ENCODE peak calls at places on chromosome 7, in six cellular contexts. One of them, this sample, is unnamed. For H3K9me3, the result is how much of the 10 kb centered on the place peaks cover.

GRCh38 chr7:29557954-29558353 is 5.7 kb upstream of the PRR15 start:
- DNase-seq in MM.1S: no peak
- DNase-seq in stomach: no peak
- DNase-seq in left ventricle myocardium inferior: no peak
- DNase-seq in kidney: no peak
- DNase-seq in CD4-positive, alpha-beta memory T cell: no peak
- DNase-seq in this sample: no peak

GRCh38 chr7:1054438-1055083 is 10.2 kb downstream of the GPR146 start:
- DNase-seq in MM.1S: no peak
- DNase-seq in stomach: no peak
- DNase-seq in left ventricle myocardium inferior: peak
- DNase-seq in kidney: peak
- DNase-seq in CD4-positive, alpha-beta memory T cell: no peak
- DNase-seq in this sample: no peak

GRCh38 chr7:96319444-96319843 is 2.5 kb downstream of the SLC25A13 start:
- DNase-seq in MM.1S: no peak
- DNase-seq in stomach: no peak
- DNase-seq in left ventricle myocardium inferior: no peak
- DNase-seq in kidney: no peak
- DNase-seq in CD4-positive, alpha-beta memory T cell: no peak
- DNase-seq in this sample: no peak

GRCh38 chr7:127437772-127438330 is 45.3 kb upstream of the ZNF800 start:
- DNase-seq in MM.1S: no peak
- DNase-seq in stomach: no peak
- DNase-seq in left ventricle myocardium inferior: no peak
- DNase-seq in kidney: no peak
- DNase-seq in CD4-positive, alpha-beta memory T cell: no peak
- DNase-seq in this sample: no peak

GRCh38 chr7:140235114-140235513 is 58.3 kb upstream of the KDM7A start:
- DNase-seq in MM.1S: no peak
- DNase-seq in stomach: no peak
- DNase-seq in left ventricle myocardium inferior: no peak
- DNase-seq in kidney: no peak
- DNase-seq in CD4-positive, alpha-beta memory T cell: no peak
- DNase-seq in this sample: no peak

GRCh38 chr7:45082031-45082830 is 6.5 kb downstream of the NACAD start:
- DNase-seq in MM.1S: no peak
- DNase-seq in stomach: no peak
- DNase-seq in left ventricle myocardium inferior: no peak
- DNase-seq in kidney: peak
- DNase-seq in CD4-positive, alpha-beta memory T cell: no peak
- DNase-seq in this sample: no peak

GRCh38 chr7:51244053-51244452 is 72.6 kb downstream of the COBL start:
- DNase-seq in MM.1S: no peak
- DNase-seq in stomach: no peak
- DNase-seq in left ventricle myocardium inferior: no peak
- DNase-seq in kidney: no peak
- DNase-seq in CD4-positive, alpha-beta memory T cell: no peak
- DNase-seq in this sample: no peak

GRCh38 chr7:79403879-79404278 is 49.6 kb downstream of the MAGI2 start:
- DNase-seq in MM.1S: no peak
- DNase-seq in stomach: no peak
- DNase-seq in left ventricle myocardium inferior: no peak
- DNase-seq in kidney: no peak
- DNase-seq in CD4-positive, alpha-beta memory T cell: no peak
- DNase-seq in this sample: no peak

GRCh38 chr7:31058122-31058521 is 6.0 kb downstream of the ADCYAP1R1 start:
- DNase-seq in MM.1S: no peak
- DNase-seq in stomach: no peak
- DNase-seq in left ventricle myocardium inferior: no peak
- DNase-seq in kidney: no peak
- DNase-seq in CD4-positive, alpha-beta memory T cell: no peak
- DNase-seq in this sample: no peak

GRCh38 chr7:142243823-142244222 is 14.0 kb downstream of the PRSS58 start:
- DNase-seq in MM.1S: no peak
- DNase-seq in stomach: no peak
- DNase-seq in left ventricle myocardium inferior: no peak
- DNase-seq in kidney: no peak
- DNase-seq in CD4-positive, alpha-beta memory T cell: no peak
- DNase-seq in this sample: no peak

GRCh38 chr7:100783804-100784203 is 43.5 kb downstream of the EPHB4 start:
- DNase-seq in MM.1S: no peak
- DNase-seq in stomach: no peak
- DNase-seq in left ventricle myocardium inferior: no peak
- DNase-seq in kidney: no peak
- DNase-seq in CD4-positive, alpha-beta memory T cell: no peak
- DNase-seq in this sample: no peak

GRCh38 chr7:47730135-47730534 is 148.2 kb upstream of the TNS3 start:
- DNase-seq in MM.1S: no peak
- DNase-seq in stomach: peak
- DNase-seq in left ventricle myocardium inferior: no peak
- DNase-seq in kidney: no peak
- DNase-seq in CD4-positive, alpha-beta memory T cell: no peak
- DNase-seq in this sample: no peak

GRCh38 chr7:100655908-100656674 is at the start of gene ACTL6B:
- DNase-seq in MM.1S: no peak
- DNase-seq in stomach: peak
- DNase-seq in left ventricle myocardium inferior: peak
- DNase-seq in kidney: no peak
- DNase-seq in CD4-positive, alpha-beta memory T cell: peak
- DNase-seq in this sample: peak

GRCh38 chr7:73734619-73735525 is 3.7 kb downstream of the ABHD11 start:
- DNase-seq in MM.1S: peak
- DNase-seq in stomach: peak
- DNase-seq in left ventricle myocardium inferior: peak
- DNase-seq in kidney: peak
- DNase-seq in CD4-positive, alpha-beta memory T cell: peak
- DNase-seq in this sample: peak

GRCh38 chr7:22876986-22877729 is 54.5 kb upstream of the TOMM7 start:
- DNase-seq in MM.1S: no peak
- DNase-seq in stomach: no peak
- DNase-seq in left ventricle myocardium inferior: no peak
- DNase-seq in kidney: no peak
- DNase-seq in CD4-positive, alpha-beta memory T cell: no peak
- DNase-seq in this sample: no peak
- H3K9me3 ChIP-seq in MM.1S: under half
- H3K9me3 ChIP-seq in stomach: under half
- H3K9me3 ChIP-seq in left ventricle myocardium inferior: under half
- H3K9me3 ChIP-seq in kidney: under half
- H3K9me3 ChIP-seq in CD4-positive, alpha-beta memory T cell: under half
- H3K9me3 ChIP-seq in this sample: under half

GRCh38 chr7:153392726-153393125 is 633.2 kb downstream of the ACTR3B start:
- DNase-seq in MM.1S: no peak
- DNase-seq in stomach: no peak
- DNase-seq in left ventricle myocardium inferior: no peak
- DNase-seq in kidney: no peak
- DNase-seq in CD4-positive, alpha-beta memory T cell: no peak
- DNase-seq in this sample: no peak

GRCh38 chr7:153388611-153389010 is 629.1 kb downstream of the ACTR3B start:
- DNase-seq in MM.1S: no peak
- DNase-seq in stomach: no peak
- DNase-seq in left ventricle myocardium inferior: no peak
- DNase-seq in kidney: no peak
- DNase-seq in CD4-positive, alpha-beta memory T cell: no peak
- DNase-seq in this sample: no peak

GRCh38 chr7:153390955-153391354 is 631.4 kb downstream of the ACTR3B start:
- DNase-seq in MM.1S: no peak
- DNase-seq in stomach: no peak
- DNase-seq in left ventricle myocardium inferior: no peak
- DNase-seq in kidney: no peak
- DNase-seq in CD4-positive, alpha-beta memory T cell: no peak
- DNase-seq in this sample: no peak

GRCh38 chr7:153386581-153386980 is 627.0 kb downstream of the ACTR3B start:
- DNase-seq in MM.1S: no peak
- DNase-seq in stomach: no peak
- DNase-seq in left ventricle myocardium inferior: no peak
- DNase-seq in kidney: no peak
- DNase-seq in CD4-positive, alpha-beta memory T cell: no peak
- DNase-seq in this sample: no peak

DNA sequence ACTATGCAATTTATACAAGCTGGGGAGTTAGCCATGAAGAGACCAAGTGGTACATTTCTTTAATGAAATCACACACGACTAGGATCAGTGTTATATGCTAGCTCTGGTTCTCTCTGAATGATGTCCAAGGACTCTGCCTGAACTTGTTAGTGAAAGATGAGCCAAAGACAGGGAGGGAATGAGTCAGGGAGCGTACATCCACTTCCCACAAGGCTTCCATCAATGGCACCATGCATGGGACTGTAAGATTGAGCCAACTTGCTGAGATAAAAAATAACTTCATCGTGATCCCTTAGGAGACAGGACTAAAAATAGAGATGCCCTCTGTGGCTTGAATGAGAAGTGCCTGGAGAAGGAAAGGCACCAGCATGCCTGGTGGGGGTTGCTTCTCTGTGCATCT is 629.7 kb downstream of the ACTR3B start:
- DNase-seq in MM.1S: no peak
- DNase-seq in stomach: no peak
- DNase-seq in left ventricle myocardium inferior: no peak
- DNase-seq in kidney: no peak
- DNase-seq in CD4-positive, alpha-beta memory T cell: no peak
- DNase-seq in this sample: no peak
- H3K9me3 ChIP-seq in MM.1S: under half
- H3K9me3 ChIP-seq in stomach: under half
- H3K9me3 ChIP-seq in left ventricle myocardium inferior: under half
- H3K9me3 ChIP-seq in kidney: under half
- H3K9me3 ChIP-seq in CD4-positive, alpha-beta memory T cell: under half
- H3K9me3 ChIP-seq in this sample: under half

GRCh38 chr7:11473220-11473619 is 358.8 kb downstream of the THSD7A start:
- DNase-seq in MM.1S: no peak
- DNase-seq in stomach: no peak
- DNase-seq in left ventricle myocardium inferior: no peak
- DNase-seq in kidney: no peak
- DNase-seq in CD4-positive, alpha-beta memory T cell: no peak
- DNase-seq in this sample: no peak

GRCh38 chr7:11472646-11473045 is 359.4 kb downstream of the THSD7A start:
- DNase-seq in MM.1S: no peak
- DNase-seq in stomach: no peak
- DNase-seq in left ventricle myocardium inferior: no peak
- DNase-seq in kidney: no peak
- DNase-seq in CD4-positive, alpha-beta memory T cell: no peak
- DNase-seq in this sample: no peak

GRCh38 chr7:11473807-11474424 is 358.1 kb downstream of the THSD7A start:
- DNase-seq in MM.1S: no peak
- DNase-seq in stomach: no peak
- DNase-seq in left ventricle myocardium inferior: no peak
- DNase-seq in kidney: no peak
- DNase-seq in CD4-positive, alpha-beta memory T cell: no peak
- DNase-seq in this sample: no peak

GRCh38 chr7:11471255-11471654 is 360.7 kb downstream of the THSD7A start:
- DNase-seq in MM.1S: no peak
- DNase-seq in stomach: no peak
- DNase-seq in left ventricle myocardium inferior: no peak
- DNase-seq in kidney: no peak
- DNase-seq in CD4-positive, alpha-beta memory T cell: no peak
- DNase-seq in this sample: no peak

DNA sequence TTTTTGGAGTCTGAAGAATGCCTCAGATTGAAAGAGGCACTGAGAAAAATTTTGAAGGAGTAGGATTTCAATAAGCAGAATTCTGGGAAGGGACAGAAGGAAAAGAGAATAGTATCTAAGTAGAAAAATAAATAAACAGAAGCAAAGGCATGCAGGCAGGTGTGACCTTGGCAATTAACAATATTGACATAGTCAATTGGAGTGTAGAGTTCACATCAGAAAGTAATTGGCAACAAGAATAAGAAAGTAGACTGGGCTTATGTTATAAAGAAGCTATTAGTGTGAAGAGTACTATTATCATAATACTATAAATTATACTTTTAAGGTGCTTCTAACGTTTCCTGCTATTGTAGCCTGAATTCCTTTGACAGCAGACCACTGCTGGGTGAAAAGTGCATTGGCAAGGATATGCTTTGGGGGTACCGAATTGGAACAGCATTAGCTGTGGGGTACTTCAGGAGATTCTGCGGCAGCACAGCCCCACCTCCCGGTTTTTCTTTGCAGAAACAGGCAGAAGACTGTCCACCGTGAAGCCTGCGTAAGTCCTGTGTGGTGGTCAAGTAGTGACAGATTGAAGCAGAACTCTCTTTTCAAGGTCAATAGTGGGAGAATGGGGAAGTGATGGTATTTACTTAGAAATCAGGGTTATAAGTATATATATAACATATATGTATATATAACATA is 357.0 kb downstream of the THSD7A start:
- DNase-seq in MM.1S: no peak
- DNase-seq in stomach: no peak
- DNase-seq in left ventricle myocardium inferior: no peak
- DNase-seq in kidney: no peak
- DNase-seq in CD4-positive, alpha-beta memory T cell: no peak
- DNase-seq in this sample: no peak
- H3K9me3 ChIP-seq in MM.1S: under half
- H3K9me3 ChIP-seq in stomach: under half
- H3K9me3 ChIP-seq in left ventricle myocardium inferior: under half
- H3K9me3 ChIP-seq in kidney: under half
- H3K9me3 ChIP-seq in CD4-positive, alpha-beta memory T cell: under half
- H3K9me3 ChIP-seq in this sample: under half

GRCh38 chr7:22793593-22794462 is 28.8 kb downstream of the TOMM7 start:
- DNase-seq in MM.1S: no peak
- DNase-seq in stomach: no peak
- DNase-seq in left ventricle myocardium inferior: no peak
- DNase-seq in kidney: no peak
- DNase-seq in CD4-positive, alpha-beta memory T cell: no peak
- DNase-seq in this sample: no peak
- H3K9me3 ChIP-seq in MM.1S: under half
- H3K9me3 ChIP-seq in stomach: under half
- H3K9me3 ChIP-seq in left ventricle myocardium inferior: under half
- H3K9me3 ChIP-seq in kidney: under half
- H3K9me3 ChIP-seq in CD4-positive, alpha-beta memory T cell: under half
- H3K9me3 ChIP-seq in this sample: under half

DNA sequence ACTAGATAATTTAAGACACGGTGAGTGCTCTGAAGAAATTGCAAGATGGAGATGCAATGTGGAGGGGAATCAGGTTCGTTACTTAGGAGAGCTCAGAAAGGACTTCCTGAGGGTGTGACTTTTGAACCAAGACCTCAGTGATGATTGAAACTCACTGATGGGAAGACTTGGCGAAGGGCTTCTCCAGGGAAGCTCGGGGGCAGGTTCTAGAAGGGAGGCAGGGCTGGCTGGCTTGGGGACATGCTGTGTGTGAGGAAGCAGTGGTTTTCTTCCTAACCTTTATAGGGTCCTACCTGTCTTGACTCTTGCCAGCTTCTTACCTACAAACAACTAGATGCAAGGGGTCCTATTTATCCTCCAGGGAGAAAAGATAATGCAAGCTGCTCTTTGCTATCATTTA is 637.9 kb downstream of the ACTR3B start:
- DNase-seq in MM.1S: no peak
- DNase-seq in stomach: no peak
- DNase-seq in left ventricle myocardium inferior: no peak
- DNase-seq in kidney: no peak
- DNase-seq in CD4-positive, alpha-beta memory T cell: no peak
- DNase-seq in this sample: no peak
- H3K9me3 ChIP-seq in MM.1S: under half
- H3K9me3 ChIP-seq in stomach: under half
- H3K9me3 ChIP-seq in left ventricle myocardium inferior: under half
- H3K9me3 ChIP-seq in kidney: under half
- H3K9me3 ChIP-seq in CD4-positive, alpha-beta memory T cell: under half
- H3K9me3 ChIP-seq in this sample: under half

GRCh38 chr7:43677864-43678263 is 51.5 kb downstream of the COA1 start:
- DNase-seq in MM.1S: no peak
- DNase-seq in stomach: no peak
- DNase-seq in left ventricle myocardium inferior: no peak
- DNase-seq in kidney: no peak
- DNase-seq in CD4-positive, alpha-beta memory T cell: no peak
- DNase-seq in this sample: no peak
- H3K9me3 ChIP-seq in MM.1S: under half
- H3K9me3 ChIP-seq in stomach: under half
- H3K9me3 ChIP-seq in left ventricle myocardium inferior: under half
- H3K9me3 ChIP-seq in kidney: under half
- H3K9me3 ChIP-seq in CD4-positive, alpha-beta memory T cell: under half
- H3K9me3 ChIP-seq in this sample: under half